ENCODE peak calls at places on chromosome X, in ten cellular contexts. G is iPS DF 6.9; K is neuronal stem cell; D is left lung; I is stimulated activated CD4-positive, alpha-beta T cell treated with anti-CD3 and anti-CD28 coated beads, Interleukin-4, amount 100 ng/mL, for 48 hours; W is posterior cingulate gyrus; A is GDM1; S is Right ventricle myocardium inferior; O is activated T-cell treated with anti-CD3 and anti-CD28 coated beads, Interleukin-2, amount 50 U/mL, for 48 hours; M is CD8-positive, alpha-beta memory T cell. L is an unnamed sample.

GRCh38 chrX:47283015-47283771 is 50.4 kb downstream of the USP11 start:
- DNase-seq in G (no peak), K (no peak), D (no peak), I (no peak), W (peak), A (no peak), S (no peak), O (peak), M (no peak), L (peak)

GRCh38 chrX:12011075-12011474 is 127.2 kb upstream of the FRMPD4 start:
- DNase-seq in G (no peak), K (no peak), D (no peak), I (no peak), W (no peak), A (no peak), S (no peak), O (no peak), M (no peak), L (no peak)

GRCh38 chrX:2183193-2183725 is 317.5 kb downstream of the DHRSX start:
- DNase-seq in G (no peak), K (no peak), D (no peak), I (no peak), W (no peak), A (no peak), S (no peak), O (no peak), M (no peak), L (no peak)

GRCh38 chrX:16711219-16712115 is 1.0 kb downstream of the CTPS2 start:
- DNase-seq in G (no peak), K (peak), D (no peak), I (no peak), W (no peak), A (no peak), S (no peak), O (peak), M (no peak), L (no peak)

GRCh38 chrX:154534526-154535322 is 11.9 kb downstream of the G6PD start:
- DNase-seq in G (no peak), K (peak), D (peak), I (peak), W (peak), A (peak), S (peak), O (peak), M (peak), L (peak)

GRCh38 chrX:119690921-119691716 is 1.8 kb downstream of the SEPTIN6 start:
- DNase-seq in G (no peak), K (no peak), D (no peak), I (peak), W (no peak), A (no peak), S (no peak), O (peak), M (no peak), L (no peak)

GRCh38 chrX:133448512-133449076 is 33.3 kb upstream of the GPC4 start:
- DNase-seq in G (no peak), K (no peak), D (no peak), I (no peak), W (no peak), A (no peak), S (no peak), O (no peak), M (no peak), L (no peak)

GRCh38 chrX:38452603-38453002 is 100.2 kb downstream of the OTC start:
- DNase-seq in G (no peak), K (no peak), D (no peak), I (no peak), W (no peak), A (no peak), S (no peak), O (no peak), M (no peak), L (no peak)

GRCh38 chrX:261167-261857 is 19.9 kb upstream of the PLCXD1 start:
- DNase-seq in G (no peak), K (no peak), D (no peak), I (no peak), W (no peak), A (no peak), S (no peak), O (no peak), M (no peak), L (peak)

GRCh38 chrX:69162466-69162865 is 2.8 kb downstream of the PJA1 start:
- DNase-seq in G (no peak), K (no peak), D (no peak), I (no peak), W (no peak), A (no peak), S (no peak), O (no peak), M (no peak), L (no peak)

GRCh38 chrX:6456196-6456595 is 78.7 kb downstream of the VCX3A start:
- DNase-seq in G (no peak), K (no peak), D (no peak), I (no peak), W (no peak), A (no peak), S (no peak), O (no peak), M (no peak), L (no peak)

GRCh38 chrX:70025464-70025863 is 24.3 kb downstream of the AWAT2 start:
- DNase-seq in G (no peak), K (no peak), D (no peak), I (no peak), W (no peak), A (no peak), S (no peak), O (no peak), M (no peak), L (no peak)

GRCh38 chrX:84186603-84187358 is 1.2 kb downstream of the RPS6KA6 start:
- DNase-seq in G (no peak), K (no peak), D (no peak), I (no peak), W (no peak), A (no peak), S (no peak), O (peak), M (no peak), L (peak)

GRCh38 chrX:39011454-39012204 is 210.4 kb downstream of the MID1IP1 start:
- DNase-seq in G (no peak), K (no peak), D (no peak), I (no peak), W (no peak), A (no peak), S (no peak), O (no peak), M (no peak), L (no peak)

GRCh38 chrX:129316461-129316860 is 206.8 kb downstream of the SMARCA1 start:
- DNase-seq in G (no peak), K (no peak), D (no peak), I (no peak), W (no peak), A (no peak), S (no peak), O (no peak), M (no peak), L (no peak)

GRCh38 chrX:13898084-13898483 is 81.2 kb upstream of the GPM6B start:
- DNase-seq in G (no peak), K (no peak), D (no peak), I (no peak), W (no peak), A (no peak), S (no peak), O (peak), M (no peak), L (no peak)

GRCh38 chrX:13029831-13030771 is 14.3 kb downstream of the FAM9C start:
- DNase-seq in G (peak), K (no peak), D (no peak), I (no peak), W (no peak), A (no peak), S (no peak), O (no peak), M (no peak), L (no peak)

GRCh38 chrX:122579521-122579920 is 604.6 kb upstream of the GRIA3 start:
- DNase-seq in G (no peak), K (no peak), D (no peak), I (no peak), W (no peak), A (no peak), S (no peak), O (no peak), M (no peak), L (no peak)

GRCh38 chrX:96692911-96693310 is 8.3 kb downstream of the DIAPH2 start:
- DNase-seq in G (no peak), K (no peak), D (no peak), I (no peak), W (no peak), A (no peak), S (no peak), O (no peak), M (no peak), L (no peak)

GRCh38 chrX:39475372-39475771 is 622.4 kb downstream of the BCOR start:
- DNase-seq in G (no peak), K (no peak), D (no peak), I (no peak), W (no peak), A (no peak), S (no peak), O (no peak), M (no peak), L (no peak)

GRCh38 chrX:148499638-148500427 is 584 bp upstream of the AFF2 start:
- DNase-seq in G (no peak), K (no peak), D (no peak), I (no peak), W (no peak), A (no peak), S (peak), O (no peak), M (no peak), L (peak)

GRCh38 chrX:46913710-46914109 is 1.5 kb downstream of the JADE3 start:
- DNase-seq in G (no peak), K (peak), D (no peak), I (no peak), W (no peak), A (no peak), S (no peak), O (no peak), M (no peak), L (peak)

GRCh38 chrX:97563531-97564133 is 679.9 kb downstream of the RPA4 start:
- DNase-seq in G (no peak), K (no peak), D (peak), I (peak), W (no peak), A (peak), S (no peak), O (peak), M (peak), L (peak)

GRCh38 chrX:39749728-39750127 is 348.0 kb downstream of the BCOR start:
- DNase-seq in G (no peak), K (no peak), D (no peak), I (no peak), W (no peak), A (no peak), S (no peak), O (no peak), M (no peak), L (no peak)

GRCh38 chrX:103586314-103586646 is 965 bp downstream of the TCEAL4 start:
- DNase-seq in G (no peak), K (no peak), D (no peak), I (no peak), W (peak), A (no peak), S (no peak), O (peak), M (no peak), L (no peak)

GRCh38 chrX:140608111-140608510 is 101.4 kb upstream of the LINC00632 start:
- DNase-seq in G (no peak), K (no peak), D (no peak), I (no peak), W (no peak), A (no peak), S (no peak), O (no peak), M (no peak), L (no peak)

GRCh38 chrX:119186763-119187162 is 49.3 kb upstream of the PGRMC1 start:
- DNase-seq in G (no peak), K (no peak), D (no peak), I (no peak), W (no peak), A (no peak), S (no peak), O (no peak), M (no peak), L (no peak)

GRCh38 chrX:75229774-75230173 is 44.1 kb upstream of the UPRT start:
- DNase-seq in G (no peak), K (no peak), D (no peak), I (no peak), W (no peak), A (no peak), S (no peak), O (no peak), M (no peak), L (no peak)

GRCh38 chrX:23822397-23822796 is 39.4 kb downstream of the SAT1 start:
- DNase-seq in G (no peak), K (no peak), D (no peak), I (no peak), W (no peak), A (no peak), S (no peak), O (no peak), M (no peak), L (no peak)